ENCODE peak calls at places on chromosomes 11 and 22, in six cellular contexts. T, W, Y, F, X and V are unnamed samples.
A peak's percentile ranks its signal among the peaks of the same experiment; 100 is the strongest.

GRCh38 chr11:65442952-65443351 is 20.4 kb downstream of the NEAT1 start:
- DNase-seq in T (no peak), W (peak; percentile 36), Y (no peak), F (peak; percentile 20), X (no peak), V (peak; percentile 50)

GRCh38 chr11:75337195-75337654 is 14.2 kb downstream of the ARRB1 start:
- DNase-seq in T (peak; percentile 48), W (peak; percentile 42), Y (no peak), F (no peak), X (no peak), V (peak; percentile 73)

GRCh38 chr22:49855491-49855911 is 1.9 kb downstream of the ZBED4 start:
- DNase-seq in T (no peak), W (peak; percentile 51), Y (no peak), F (no peak), X (no peak), V (peak; percentile 22)

GRCh38 chr11:104259121-104259610 is 95.2 kb upstream of the PDGFD start:
- DNase-seq in T (no peak), W (peak; percentile 3), Y (no peak), F (no peak), X (no peak), V (no peak)

GRCh38 chr22:37610480-37611148 is 2.0 kb downstream of the GGA1 start:
- DNase-seq in T (no peak), W (no peak), Y (peak; percentile 49), F (no peak), X (no peak), V (peak; percentile 10)

GRCh38 chr11:77886401-77886800 is 65.5 kb downstream of the AAMDC start:
- DNase-seq in T (no peak), W (peak; percentile 40), Y (no peak), F (no peak), X (no peak), V (peak; percentile 5)

GRCh38 chr11:120710354-120711187 is 199.0 kb downstream of the GRIK4 start:
- DNase-seq in T (peak; percentile 39), W (peak; percentile 80), Y (no peak), F (peak; percentile 69), X (peak; percentile 77), V (peak; percentile 87)

GRCh38 chr11:113562981-113563461 is 87.8 kb upstream of the DRD2 start:
- DNase-seq in T (no peak), W (no peak), Y (no peak), F (no peak), X (peak; percentile 28), V (peak; percentile 4)

GRCh38 chr11:110147965-110148709 is 54.9 kb downstream of the ZC3H12C start:
- DNase-seq in T (no peak), W (peak; percentile 93), Y (no peak), F (no peak), X (no peak), V (peak; percentile 94)

GRCh38 chr22:25402501-25403283 is 161.8 kb upstream of the GRK3 start:
- DNase-seq in T (no peak), W (peak; percentile 74), Y (no peak), F (peak; percentile 44), X (no peak), V (peak; percentile 34)

GRCh38 chr22:20312396-20313191 is 7.3 kb downstream of the DGCR6L start:
- DNase-seq in T (no peak), W (no peak), Y (no peak), F (no peak), X (no peak), V (no peak)

GRCh38 chr22:27381960-27382742 is 419.4 kb downstream of the MN1 start:
- DNase-seq in T (no peak), W (no peak), Y (peak; percentile 36), F (no peak), X (peak; percentile 48), V (no peak)

GRCh38 chr11:77311701-77312100 is 10.2 kb upstream of the GDPD4 start:
- DNase-seq in T (no peak), W (no peak), Y (no peak), F (no peak), X (no peak), V (no peak)

GRCh38 chr11:60871378-60872061 is 4.2 kb downstream of the ZP1 start:
- DNase-seq in T (no peak), W (peak; percentile 11), Y (no peak), F (no peak), X (no peak), V (peak; percentile 65)

GRCh38 chr22:40247976-40248375 is 70.3 kb downstream of the TNRC6B start:
- DNase-seq in T (no peak), W (no peak), Y (no peak), F (no peak), X (no peak), V (no peak)

GRCh38 chr11:114400222-114400973 is at the start of the genes C11orf71 and RBM7:
- DNase-seq in T (peak; percentile 99), W (peak; percentile 99), Y (peak; percentile 99), F (peak; percentile 98), X (peak; percentile 95), V (peak; percentile 98)

GRCh38 chr11:12868315-12869073 is 140.6 kb upstream of the RASSF10 start:
- DNase-seq in T (no peak), W (peak; percentile 53), Y (no peak), F (no peak), X (no peak), V (peak; percentile 56)

GRCh38 chr11:61975638-61976419 is 8.4 kb upstream of the FTH1 start:
- DNase-seq in T (no peak), W (no peak), Y (no peak), F (no peak), X (no peak), V (no peak)

GRCh38 chr11:58058276-58059010 is 27.7 kb downstream of the OR6Q1 start:
- DNase-seq in T (no peak), W (no peak), Y (no peak), F (no peak), X (no peak), V (no peak)

GRCh38 chr11:8034604-8035224 is 46.3 kb upstream of the TUB start:
- DNase-seq in T (no peak), W (no peak), Y (no peak), F (no peak), X (no peak), V (no peak)

GRCh38 chr11:2522636-2523255 is 77.9 kb downstream of the KCNQ1 start:
- DNase-seq in T (peak; percentile 9), W (no peak), Y (no peak), F (peak; percentile 8), X (no peak), V (no peak)

GRCh38 chr22:28014141-28015055 is 95.3 kb upstream of the PITPNB start:
- DNase-seq in T (no peak), W (no peak), Y (no peak), F (no peak), X (no peak), V (no peak)

GRCh38 chr11:38123673-38124072 is 1525.6 kb upstream of the RAG2 start:
- DNase-seq in T (no peak), W (no peak), Y (no peak), F (no peak), X (no peak), V (no peak)

GRCh38 chr11:123519055-123519796 is 89.2 kb downstream of the GRAMD1B start:
- DNase-seq in T (no peak), W (peak; percentile 52), Y (no peak), F (no peak), X (peak; percentile 26), V (no peak)

GRCh38 chr11:62665630-62666258 is 632 bp downstream of the CSKMT start:
- DNase-seq in T (peak; percentile 60), W (peak; percentile 66), Y (peak; percentile 65), F (peak; percentile 52), X (peak; percentile 42), V (peak; percentile 59)

GRCh38 chr22:23237201-23237798 is 57.0 kb downstream of the BCR start:
- DNase-seq in T (peak; percentile 77), W (peak; percentile 67), Y (no peak), F (peak; percentile 64), X (peak; percentile 63), V (peak; percentile 50)

GRCh38 chr11:117931331-117931950 is 2.2 kb upstream of the TMPRSS13 start:
- DNase-seq in T (no peak), W (no peak), Y (no peak), F (no peak), X (no peak), V (no peak)

GRCh38 chr11:37422511-37422910 is 824.5 kb upstream of the RAG2 start:
- DNase-seq in T (no peak), W (no peak), Y (no peak), F (no peak), X (no peak), V (no peak)

GRCh38 chr11:42770444-42771065 is 541.2 kb upstream of the API5 start:
- DNase-seq in T (no peak), W (peak; percentile 3), Y (peak; percentile 28), F (no peak), X (peak; percentile 48), V (peak; percentile 25)

GRCh38 chr11:56380120-56380519 is 4.7 kb downstream of the OR8U1 start:
- DNase-seq in T (no peak), W (no peak), Y (no peak), F (no peak), X (no peak), V (no peak)

GRCh38 chr11:12528487-12528886 is 145.7 kb upstream of the TEAD1 start:
- DNase-seq in T (no peak), W (no peak), Y (no peak), F (no peak), X (no peak), V (peak; percentile 55)

GRCh38 chr11:45052361-45052760 is 94.1 kb upstream of the PRDM11 start:
- DNase-seq in T (no peak), W (no peak), Y (no peak), F (no peak), X (no peak), V (no peak)
- H3K4me3 ChIP-seq in T (no peak overlapping the region), W (no peak overlapping the region), Y (no peak overlapping the region), F (no peak overlapping the region), X (no peak overlapping the region), V (no peak overlapping the region)

GRCh38 chr11:44652901-44653644 is 73.7 kb upstream of the TSPAN18 start:
- DNase-seq in T (no peak), W (no peak), Y (no peak), F (no peak), X (no peak), V (no peak)
- TF ChIP-seq CTCF in T (no peak), W (no peak), Y (no peak), F (no peak), X (no peak), V (no peak)

DNA sequence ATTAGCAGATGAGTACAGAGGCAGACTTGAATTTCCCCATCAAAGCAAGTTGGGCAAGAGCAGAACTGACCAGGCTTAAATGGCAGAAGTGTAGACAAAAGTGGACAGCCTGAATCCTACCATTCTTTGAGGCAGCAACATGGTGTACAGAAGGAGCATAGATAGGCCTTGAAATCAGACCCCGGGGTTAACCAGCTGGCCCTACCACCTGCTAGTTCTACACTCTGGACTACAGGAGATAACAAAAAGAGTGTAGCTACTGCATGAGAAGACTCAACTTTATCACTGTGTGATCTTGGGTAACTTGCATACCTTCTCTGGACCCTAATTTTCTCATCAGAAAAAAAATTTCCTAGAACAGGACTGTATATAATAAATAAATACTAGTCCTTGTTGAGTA is 427.5 kb upstream of the CADM1 start:
- DNase-seq in T (no peak), W (no peak), Y (no peak), F (no peak), X (no peak), V (no peak)
- H3K4me3 ChIP-seq in T (no peak overlapping the region), W (no peak overlapping the region), Y (peak overlapping the region; percentile 45), F (no peak overlapping the region), X (no peak overlapping the region), V (no peak overlapping the region)

DNA sequence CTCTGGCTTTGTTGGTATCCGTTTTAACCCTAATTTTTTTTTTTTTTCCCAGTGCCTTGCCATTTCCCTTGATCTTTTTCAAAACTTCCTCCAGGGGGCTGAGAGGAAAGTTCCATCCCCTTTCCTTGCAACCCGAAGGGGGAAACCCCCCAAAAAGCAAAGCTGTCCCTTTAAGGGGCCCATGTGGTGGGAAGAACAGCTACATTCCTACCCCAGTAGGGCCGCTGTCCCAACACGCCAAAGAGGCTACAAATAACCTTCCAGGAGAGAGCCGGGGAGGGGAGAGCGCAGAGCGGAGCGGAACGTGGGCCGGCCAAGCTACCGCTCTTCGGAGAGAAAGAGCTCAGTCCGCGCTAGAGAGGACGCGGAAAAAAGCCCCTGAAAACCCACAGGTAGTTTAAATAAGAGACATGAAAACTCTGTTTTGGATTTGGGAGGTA is 1.7 kb downstream of the LRP4 start:
- DNase-seq in T (peak; percentile 69), W (peak; percentile 76), Y (no peak), F (peak; percentile 61), X (peak; percentile 89), V (peak; percentile 66)
- TF ChIP-seq CTCF in T (peak; percentile 21), W (peak; percentile 40), Y (peak; percentile 25), F (no peak), X (no peak), V (peak; percentile 45)